ENCODE peak calls at places on chromosomes 2 and 18, in seven cellular contexts. D is Calu3, I is lower lobe of right lung, C is neural progenitor cell, V is ascending aorta, O is PC-3, G is GM10248. X is an unnamed sample.

GRCh38 chr2:20635698-20636584 is 15.0 kb downstream of the HS1BP3 start:
- DNase-seq in I (peak; percentile 85), O (peak; percentile 83), G (peak; percentile 83), C (peak; percentile 92), D (peak; percentile 93), V (peak; percentile 94), X (peak; percentile 95)

GRCh38 chr2:59561281-59561680 is 992.2 kb downstream of the BCL11A start:
- DNase-seq in O (no peak), I (no peak), D (no peak), C (no peak), G (no peak), V (no peak), X (no peak)

GRCh38 chr18:13181765-13182164 is 36.8 kb upstream of the LDLRAD4 start:
- DNase-seq in I (no peak), D (no peak), C (no peak), O (no peak), G (no peak), V (no peak), X (no peak)

GRCh38 chr2:61167587-61167986 is 5.6 kb downstream of the C2orf74 start:
- DNase-seq in C (no peak), I (no peak), D (no peak), O (no peak), V (no peak), G (no peak), X (no peak)

GRCh38 chr18:39805218-39805617 is 2149.8 kb upstream of the PIK3C3 start:
- DNase-seq in D (no peak), O (no peak), C (no peak), I (no peak), V (no peak), G (no peak), X (no peak)

GRCh38 chr2:142222715-142223114 is 91.9 kb upstream of the LRP1B start:
- DNase-seq in I (no peak), G (no peak), O (no peak), C (no peak), V (no peak), D (no peak), X (no peak)

GRCh38 chr2:170155022-170155722 is 22.8 kb upstream of the MYO3B start:
- DNase-seq in I (no peak), C (peak; percentile 44), O (peak; percentile 74), D (peak; percentile 22), V (no peak), G (no peak), X (no peak)

GRCh38 chr2:14781148-14781547 is 148.6 kb downstream of the LRATD1 start:
- DNase-seq in I (no peak), O (peak; percentile 97), C (no peak), G (no peak), V (no peak), D (no peak), X (no peak)

GRCh38 chr18:6546229-6546628 is 131.5 kb upstream of the L3MBTL4 start:
- DNase-seq in G (no peak), C (no peak), V (no peak), O (no peak), I (no peak), D (no peak), X (no peak)

GRCh38 chr2:37472959-37473358 is 128.5 kb downstream of the QPCT start:
- DNase-seq in V (peak; percentile 75), C (no peak), D (peak; percentile 30), I (peak; percentile 71), O (peak; percentile 92), G (no peak), X (no peak)

GRCh38 chr18:11324510-11324909 is 175.1 kb upstream of the PIEZO2 start:
- DNase-seq in C (no peak), D (no peak), V (no peak), I (no peak), O (no peak), G (no peak), X (no peak)

GRCh38 chr2:179556425-179556824 is 291.8 kb upstream of the SESTD1 start:
- DNase-seq in O (no peak), G (no peak), D (no peak), I (no peak), C (no peak), V (no peak), X (no peak)

GRCh38 chr18:48393776-48394175 is 15.4 kb downstream of the ZBTB7C start:
- DNase-seq in I (no peak), G (no peak), D (no peak), V (no peak), O (no peak), C (no peak), X (no peak)

GRCh38 chr2:232341739-232342126 is 36.8 kb upstream of the ALPP start:
- DNase-seq in D (no peak), V (no peak), G (no peak), I (peak; percentile 35), C (no peak), O (no peak), X (peak; percentile 56)

GRCh38 chr18:51330148-51330547 is 132.7 kb upstream of the MEX3C start:
- DNase-seq in C (no peak), I (no peak), D (no peak), G (no peak), O (peak; percentile 16), V (no peak), X (no peak)

GRCh38 chr2:120229341-120229740 is 6.1 kb upstream of the TMEM185B start:
- DNase-seq in D (no peak), O (no peak), G (no peak), V (peak; percentile 7), C (no peak), I (no peak), X (no peak)

GRCh38 chr2:238493880-238494572 is 67.3 kb downstream of the ASB1 start:
- DNase-seq in V (peak; percentile 40), O (peak; percentile 4), G (peak; percentile 46), D (no peak), C (no peak), I (no peak), X (no peak)

GRCh38 chr2:237410949-237411635 is 2.9 kb downstream of the COL6A3 start:
- DNase-seq in C (no peak), D (no peak), O (no peak), G (no peak), I (no peak), V (no peak), X (no peak)

GRCh38 chr2:37832590-37833197 is 92.4 kb upstream of the RMDN2 start:
- DNase-seq in G (peak; percentile 69), O (peak; percentile 94), I (peak; percentile 88), D (peak; percentile 90), C (peak; percentile 88), V (peak; percentile 96), X (no peak)

GRCh38 chr2:28956890-28957289 is 24.2 kb upstream of the TOGARAM2 start:
- DNase-seq in D (no peak), V (no peak), G (no peak), O (peak; percentile 41), I (no peak), C (no peak), X (no peak)

GRCh38 chr2:36478332-36478738 is 119.6 kb downstream of the FEZ2 start:
- DNase-seq in I (no peak), O (peak; percentile 96), D (peak; percentile 56), C (no peak), G (no peak), V (peak; percentile 82), X (no peak)

GRCh38 chr2:231601356-231602229 is 8.9 kb downstream of the TEX44 start:
- DNase-seq in O (peak; percentile 85), C (peak; percentile 84), V (peak; percentile 90), D (peak; percentile 91), I (peak; percentile 92), G (peak; percentile 81), X (no peak)

GRCh38 chr2:74142340-74142739 is 5.4 kb downstream of the BOLA3 start:
- DNase-seq in G (no peak), D (no peak), I (no peak), V (no peak), O (peak; percentile 17), C (peak; percentile 44), X (no peak)
- TF ChIP-seq CTCF in G (no peak), D (no peak), I (no peak), V (no peak), O (peak; percentile 45), C (peak; percentile 36), X (peak; percentile 30)

GRCh38 chr2:65638438-65638837 is 206.0 kb upstream of the SPRED2 start:
- DNase-seq in G (no peak), D (peak; percentile 11), O (no peak), V (no peak), C (peak; percentile 36), I (no peak), X (no peak)
- TF ChIP-seq CTCF in G (no peak), D (peak; percentile 18), O (peak; percentile 49), V (no peak), C (peak; percentile 44), I (no peak), X (peak; percentile 33)

GRCh38 chr18:22844643-22845042 is 88.5 kb upstream of the RBBP8 start:
- DNase-seq in C (no peak), O (no peak), D (no peak), I (no peak), V (no peak), G (no peak), X (no peak)

GRCh38 chr18:22847867-22848451 is 85.2 kb upstream of the RBBP8 start:
- DNase-seq in O (no peak), D (no peak), C (no peak), G (no peak), V (no peak), I (no peak), X (no peak)

GRCh38 chr18:22846697-22847096 is 86.4 kb upstream of the RBBP8 start:
- DNase-seq in I (no peak), D (no peak), G (no peak), C (no peak), V (no peak), O (no peak), X (no peak)

GRCh38 chr18:22847392-22847791 is 85.7 kb upstream of the RBBP8 start:
- DNase-seq in C (peak; percentile 15), D (no peak), I (no peak), G (no peak), O (no peak), V (no peak), X (no peak)

DNA sequence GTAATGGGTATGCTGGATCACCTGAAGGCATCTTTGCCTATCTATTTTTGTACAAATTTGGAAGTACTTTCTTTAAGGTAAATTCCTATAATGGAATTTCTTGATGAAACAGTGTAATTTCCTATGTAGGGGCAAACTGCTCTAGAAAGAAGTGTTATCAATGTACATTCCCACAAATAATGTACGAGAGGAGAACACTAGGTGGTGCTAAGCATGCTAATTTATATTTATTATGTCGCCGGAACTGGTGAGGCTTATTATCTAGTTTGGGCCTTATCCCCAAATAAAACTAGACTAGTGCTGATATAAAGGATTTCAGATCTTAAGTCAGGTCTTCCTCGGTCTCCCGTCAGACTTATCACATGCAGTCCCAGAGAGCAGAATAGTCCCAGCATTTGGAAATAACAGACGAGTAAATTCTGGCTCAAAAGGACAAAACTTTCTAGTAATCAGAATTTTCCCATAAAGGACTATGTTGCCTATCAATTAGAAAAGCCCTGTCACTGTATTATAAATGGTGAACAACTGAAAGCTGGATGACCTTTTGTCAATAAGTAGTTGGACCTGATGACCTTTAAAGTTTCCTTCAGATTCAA is 86.9 kb upstream of the RBBP8 start:
- DNase-seq in V (no peak), G (peak; percentile 24), O (peak; percentile 60), C (peak; percentile 13), I (no peak), D (no peak), X (no peak)
- TF ChIP-seq CTCF in V (no peak), G (peak; percentile 21), O (peak; percentile 76), C (peak; percentile 48), I (no peak), D (peak; percentile 31), X (peak; percentile 77)

DNA sequence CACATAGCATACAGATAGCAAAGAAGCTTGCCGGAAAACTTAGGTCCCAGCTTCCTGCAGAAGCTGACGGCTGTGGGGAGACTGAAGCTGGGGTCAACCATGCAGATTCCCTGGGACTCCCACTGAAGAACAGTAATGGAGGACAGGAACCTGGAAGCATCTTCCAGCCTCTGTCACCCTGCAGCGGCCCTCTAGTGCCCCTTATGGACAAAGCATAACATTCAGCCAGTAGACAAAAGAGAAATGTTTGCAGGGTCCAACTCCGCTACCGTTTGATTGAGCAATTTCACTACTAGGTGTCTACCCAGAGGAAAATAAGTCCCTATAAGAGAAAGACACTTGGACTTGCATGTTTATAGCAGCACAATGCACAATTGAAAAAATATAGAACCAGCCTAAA is 460.6 kb downstream of the CNTNAP5 start:
- DNase-seq in V (no peak), O (no peak), G (no peak), C (no peak), I (no peak), D (no peak), X (no peak)
- TF ChIP-seq CTCF in V (no peak), O (peak; percentile 30), G (no peak), C (peak; percentile 4), I (no peak), D (no peak), X (no peak)